ENCODE peak calls at places on chromosome 11, in seven cellular contexts. Y is HuH-7, Q is pons, R is astrocyte of the hippocampus, D is heart left ventricle, Z is foreskin fibroblast, O is Right ventricle myocardium superior. P is an unnamed sample.
A peak's percentile ranks its signal among the peaks of the same experiment; 100 is the strongest.

GRCh38 chr11:84291996-84292395 is 1005.8 kb upstream of the CCDC90B start:
- DNase-seq in Y (no peak), Q (no peak), R (peak; percentile 42), D (no peak), Z (no peak), O (no peak), P (no peak)

GRCh38 chr11:61281581-61282250 is 13.4 kb downstream of the VWCE start:
- DNase-seq in Y (no peak), Q (no peak), R (peak; percentile 66), D (no peak), Z (no peak), O (no peak), P (no peak)

GRCh38 chr11:73034330-73034729 is 107.8 kb downstream of the FCHSD2 start:
- DNase-seq in Y (no peak), Q (no peak), R (no peak), D (no peak), Z (no peak), O (no peak), P (no peak)

GRCh38 chr11:41978951-41979350 is 519.5 kb upstream of the LRRC4C start:
- DNase-seq in Y (no peak), Q (no peak), R (no peak), D (no peak), Z (no peak), O (no peak), P (no peak)

GRCh38 chr11:4926607-4927006 is 2.5 kb upstream of the OR51G1 start:
- DNase-seq in Y (no peak), Q (no peak), R (no peak), D (no peak), Z (no peak), O (no peak), P (no peak)

GRCh38 chr11:121240650-121241299 is 51.8 kb upstream of the SC5D start:
- DNase-seq in Y (no peak), Q (no peak), R (peak; percentile 50), D (no peak), Z (no peak), O (no peak), P (no peak)

GRCh38 chr11:1260023-1260501 is 37.2 kb downstream of the MUC5B start:
- DNase-seq in Y (peak; percentile 50), Q (no peak), R (no peak), D (no peak), Z (peak; percentile 10), O (no peak), P (no peak)

GRCh38 chr11:102177974-102178631 is 67.9 kb downstream of the YAP1 start:
- DNase-seq in Y (peak; percentile 46), Q (no peak), R (peak; percentile 63), D (no peak), Z (peak; percentile 77), O (no peak), P (peak; percentile 58)

GRCh38 chr11:133946541-133947297 is 10.0 kb downstream of the IGSF9B start:
- DNase-seq in Y (no peak), Q (no peak), R (peak; percentile 38), D (peak; percentile 62), Z (no peak), O (peak; percentile 67), P (no peak)

GRCh38 chr11:68373810-68374501 is 61.6 kb downstream of the LRP5 start:
- DNase-seq in Y (peak; percentile 100), Q (peak; percentile 78), R (peak; percentile 58), D (peak; percentile 67), Z (peak; percentile 34), O (peak; percentile 78), P (no peak)

GRCh38 chr11:848380-848931 is 5.8 kb downstream of the TSPAN4 start:
- DNase-seq in Y (peak; percentile 83), Q (no peak), R (no peak), D (no peak), Z (no peak), O (peak; percentile 67), P (no peak)

GRCh38 chr11:130148927-130149326 is 10.7 kb upstream of the ST14 start:
- DNase-seq in Y (no peak), Q (no peak), R (no peak), D (no peak), Z (no peak), O (no peak), P (no peak)

GRCh38 chr11:75267171-75267970 is 26.8 kb downstream of the TPBGL start:
- DNase-seq in Y (no peak), Q (no peak), R (no peak), D (no peak), Z (no peak), O (peak; percentile 31), P (no peak)

GRCh38 chr11:113647108-113647507 is 59.0 kb downstream of the TMPRSS5 start:
- DNase-seq in Y (no peak), Q (no peak), R (no peak), D (no peak), Z (no peak), O (no peak), P (no peak)

GRCh38 chr11:68461284-68461861 is 821 bp downstream of the PPP6R3 start:
- DNase-seq in Y (peak; percentile 68), Q (no peak), R (peak; percentile 61), D (no peak), Z (no peak), O (no peak), P (no peak)

GRCh38 chr11:66476841-66477251 is 3.4 kb upstream of the DPP3 start:
- DNase-seq in Y (no peak), Q (peak; percentile 6), R (no peak), D (no peak), Z (no peak), O (no peak), P (no peak)

GRCh38 chr11:19447150-19447566 is 206.4 kb upstream of the E2F8 start:
- DNase-seq in Y (no peak), Q (no peak), R (no peak), D (no peak), Z (peak; percentile 49), O (no peak), P (no peak)

GRCh38 chr11:62880231-62880802 is 379 bp upstream of the SLC3A2 start:
- DNase-seq in Y (no peak), Q (peak; percentile 86), R (peak; percentile 66), D (peak; percentile 68), Z (peak; percentile 89), O (no peak), P (no peak)

GRCh38 chr11:97079244-97079643 is 689.4 kb downstream of the JRKL start:
- DNase-seq in Y (no peak), Q (no peak), R (no peak), D (no peak), Z (no peak), O (no peak), P (no peak)

GRCh38 chr11:68528630-68529029 is 68.1 kb downstream of the PPP6R3 start:
- DNase-seq in Y (no peak), Q (no peak), R (no peak), D (no peak), Z (no peak), O (no peak), P (no peak)

GRCh38 chr11:117171648-117172051 is 6.9 kb upstream of the SIDT2 start:
- DNase-seq in Y (no peak), Q (no peak), R (peak; percentile 26), D (no peak), Z (peak; percentile 32), O (no peak), P (no peak)

GRCh38 chr11:70650075-70650909 is 252.0 kb downstream of the CTTN start:
- DNase-seq in Y (peak; percentile 98), Q (peak; percentile 50), R (peak; percentile 93), D (peak; percentile 47), Z (peak; percentile 42), O (peak; percentile 66), P (peak; percentile 17)

GRCh38 chr11:111798279-111798678 is 32.1 kb upstream of the PPP2R1B start:
- DNase-seq in Y (no peak), Q (no peak), R (no peak), D (no peak), Z (no peak), O (no peak), P (no peak)

GRCh38 chr11:120039031-120039430 is 98.9 kb downstream of the TRIM29 start:
- DNase-seq in Y (no peak), Q (no peak), R (no peak), D (no peak), Z (no peak), O (no peak), P (no peak)

GRCh38 chr11:128522943-128523518 is 64.3 kb downstream of the ETS1 start:
- DNase-seq in Y (no peak), Q (no peak), R (no peak), D (no peak), Z (no peak), O (no peak), P (no peak)

GRCh38 chr11:20005747-20006146 is 154.5 kb downstream of the DBX1 start:
- DNase-seq in Y (no peak), Q (no peak), R (no peak), D (no peak), Z (no peak), O (no peak), P (no peak)

GRCh38 chr11:72613977-72614376 is 60.2 kb downstream of the PDE2A start:
- DNase-seq in Y (no peak), Q (peak; percentile 65), R (no peak), D (no peak), Z (no peak), O (peak; percentile 71), P (no peak)

GRCh38 chr11:129373489-129373953 is 2.1 kb upstream of the BARX2 start:
- DNase-seq in Y (no peak), Q (no peak), R (peak; percentile 16), D (no peak), Z (no peak), O (no peak), P (no peak)

GRCh38 chr11:108609681-108610080 is 16.1 kb upstream of the EXPH5 start:
- DNase-seq in Y (no peak), Q (no peak), R (peak; percentile 11), D (no peak), Z (no peak), O (no peak), P (no peak)

GRCh38 chr11:38089728-38090127 is 1491.7 kb upstream of the RAG2 start:
- DNase-seq in Y (no peak), Q (no peak), R (peak; percentile 0), D (peak; percentile 8), Z (no peak), O (no peak), P (no peak)

GRCh38 chr11:120546312-120547205 is 35.0 kb downstream of the GRIK4 start:
- DNase-seq in Y (no peak), Q (no peak), R (peak; percentile 95), D (no peak), Z (peak; percentile 93), O (peak; percentile 55), P (peak; percentile 39)